ENCODE peak calls at places on chromosomes 3 and 15, in five cellular contexts. I, M, F, A and Q are unnamed samples.
A peak's percentile ranks its signal among the peaks of the same experiment; 100 is the strongest.

GRCh38 chr3:177441281-177441812 is 244.1 kb upstream of the TBL1XR1 start:
- DNase-seq in I (no peak), M (no peak), F (peak; percentile 66), A (no peak), Q (no peak)

GRCh38 chr3:110227987-110228386 is 843.6 kb upstream of the NECTIN3 start:
- DNase-seq in I (no peak), M (no peak), F (peak; percentile 36), A (no peak), Q (no peak)

GRCh38 chr3:126422571-126423091 is 27.9 kb downstream of the CFAP100 start:
- DNase-seq in I (peak; percentile 22), M (no peak), F (no peak), A (no peak), Q (no peak)

GRCh38 chr3:124768812-124769211 is 38.6 kb downstream of the UMPS start:
- DNase-seq in I (no peak), M (peak; percentile 39), F (no peak), A (no peak), Q (no peak)

GRCh38 chr15:43105077-43105769 is 615 bp downstream of the UBR1 start:
- DNase-seq in I (peak; percentile 30), M (peak; percentile 23), F (no peak), A (peak; percentile 22), Q (peak; percentile 27)

GRCh38 chr15:95432878-95433405 is 897.6 kb upstream of the NR2F2 start:
- DNase-seq in I (no peak), M (no peak), F (peak; percentile 61), A (no peak), Q (no peak)

GRCh38 chr15:43239732-43240491 is 19.1 kb upstream of the EPB42 start:
- DNase-seq in I (no peak), M (peak; percentile 52), F (peak; percentile 13), A (no peak), Q (no peak)

GRCh38 chr3:181006541-181006940 is 17.0 kb upstream of the DNAJC19 start:
- DNase-seq in I (no peak), M (peak; percentile 29), F (no peak), A (no peak), Q (no peak)

GRCh38 chr3:104846270-104846669 is 520.4 kb upstream of the ALCAM start:
- DNase-seq in I (no peak), M (peak; percentile 56), F (peak; percentile 53), A (no peak), Q (no peak)

GRCh38 chr3:47384425-47384824 is 3.6 kb downstream of the PTPN23 start:
- DNase-seq in I (no peak), M (no peak), F (no peak), A (no peak), Q (no peak)

GRCh38 chr3:128492353-128493220 is at the start of gene GATA2:
- DNase-seq in I (no peak), M (no peak), F (no peak), A (no peak), Q (no peak)

GRCh38 chr3:146326875-146327543 is 76.1 kb upstream of the PLSCR4 start:
- DNase-seq in I (peak; percentile 47), M (peak; percentile 65), F (peak; percentile 88), A (no peak), Q (no peak)

GRCh38 chr3:149494022-149494758 is 19.7 kb downstream of the TM4SF4 start:
- DNase-seq in I (peak; percentile 77), M (peak; percentile 62), F (peak; percentile 88), A (no peak), Q (no peak)

GRCh38 chr3:152236741-152237140 is 32.0 kb upstream of the MBNL1 start:
- DNase-seq in I (no peak), M (peak; percentile 24), F (peak; percentile 65), A (no peak), Q (no peak)

GRCh38 chr3:196843435-196844110 is 24.1 kb upstream of the SENP5 start:
- DNase-seq in I (no peak), M (no peak), F (no peak), A (no peak), Q (no peak)

GRCh38 chr3:70090322-70090913 is 90.9 kb downstream of the SAMMSON start:
- DNase-seq in I (no peak), M (peak; percentile 32), F (peak; percentile 49), A (no peak), Q (no peak)

GRCh38 chr15:45134682-45135604 is 5.1 kb downstream of the DUOX1 start:
- DNase-seq in I (peak; percentile 57), M (no peak), F (no peak), A (no peak), Q (no peak)

GRCh38 chr3:114363554-114364202 is 69.8 kb downstream of the TIGIT start:
- DNase-seq in I (no peak), M (peak; percentile 78), F (peak; percentile 62), A (no peak), Q (no peak)

GRCh38 chr15:33209575-33210519 is 15.3 kb upstream of the FMN1 start:
- DNase-seq in I (no peak), M (no peak), F (no peak), A (no peak), Q (no peak)

GRCh38 chr15:67838789-67839332 is 984 bp downstream of the RNU6-1 start:
- DNase-seq in I (peak; percentile 76), M (peak; percentile 35), F (no peak), A (no peak), Q (no peak)

GRCh38 chr15:40928975-40929729 is at the start of gene DLL4:
- DNase-seq in I (peak; percentile 74), M (peak; percentile 72), F (no peak), A (no peak), Q (no peak)

GRCh38 chr3:197748597-197749314 is 927 bp upstream of the FYTTD1 start:
- DNase-seq in I (no peak), M (peak; percentile 30), F (peak; percentile 29), A (no peak), Q (no peak)

GRCh38 chr3:10437272-10437994 is 68.0 kb downstream of the ATP2B2 start:
- DNase-seq in I (no peak), M (peak; percentile 83), F (peak; percentile 13), A (peak; percentile 60), Q (no peak)

GRCh38 chr3:41482134-41482533 is 282.8 kb downstream of the CTNNB1 start:
- DNase-seq in I (no peak), M (no peak), F (no peak), A (no peak), Q (no peak)

GRCh38 chr3:98561727-98562521 is 30.1 kb downstream of the GPR15 start:
- DNase-seq in I (no peak), M (peak; percentile 73), F (no peak), A (no peak), Q (no peak)

GRCh38 chr3:64016941-64017620 is 6.2 kb downstream of the PSMD6 start:
- DNase-seq in I (no peak), M (no peak), F (peak; percentile 31), A (no peak), Q (no peak)

GRCh38 chr15:82648257-82649103 is 1.3 kb upstream of the CPEB1 start:
- DNase-seq in I (no peak), M (no peak), F (no peak), A (no peak), Q (no peak)